ENCODE peak calls at places on chromosomes 6 and 20, in four cellular contexts. One of them, this sample, is unnamed.

GRCh38 chr20:35828434-35828833 is 56.6 kb downstream of the PHF20 start:
- DNase-seq in stimulated activated CD8-positive, alpha-beta memory T cell treated with anti-CD3 and anti-CD28 coated beads, Interleukin-15, amount 100 ng/mL, for 1 hour: no peak
- DNase-seq in GM23248: no peak
- DNase-seq in pons: peak
- DNase-seq in this sample: no peak

GRCh38 chr20:59448828-59449444 is 148.5 kb downstream of the EDN3 start:
- DNase-seq in GM23248: no peak
- DNase-seq in stimulated activated CD8-positive, alpha-beta memory T cell treated with anti-CD3 and anti-CD28 coated beads, Interleukin-15, amount 100 ng/mL, for 1 hour: no peak
- DNase-seq in pons: no peak
- DNase-seq in this sample: no peak

GRCh38 chr6:63214816-63215215 is 3.5 kb downstream of the FKBP1C start:
- DNase-seq in stimulated activated CD8-positive, alpha-beta memory T cell treated with anti-CD3 and anti-CD28 coated beads, Interleukin-15, amount 100 ng/mL, for 1 hour: no peak
- DNase-seq in GM23248: no peak
- DNase-seq in pons: no peak
- DNase-seq in this sample: no peak

GRCh38 chr6:130127195-130127594 is 95.6 kb downstream of the SAMD3 start:
- DNase-seq in GM23248: no peak
- DNase-seq in pons: no peak
- DNase-seq in stimulated activated CD8-positive, alpha-beta memory T cell treated with anti-CD3 and anti-CD28 coated beads, Interleukin-15, amount 100 ng/mL, for 1 hour: no peak
- DNase-seq in this sample: no peak

GRCh38 chr6:144353871-144354314 is 68.8 kb downstream of the UTRN start:
- DNase-seq in pons: no peak
- DNase-seq in stimulated activated CD8-positive, alpha-beta memory T cell treated with anti-CD3 and anti-CD28 coated beads, Interleukin-15, amount 100 ng/mL, for 1 hour: no peak
- DNase-seq in GM23248: no peak
- DNase-seq in this sample: no peak

GRCh38 chr20:20621191-20621590 is 91.3 kb downstream of the RALGAPA2 start:
- DNase-seq in GM23248: peak
- DNase-seq in pons: no peak
- DNase-seq in stimulated activated CD8-positive, alpha-beta memory T cell treated with anti-CD3 and anti-CD28 coated beads, Interleukin-15, amount 100 ng/mL, for 1 hour: no peak
- DNase-seq in this sample: no peak

GRCh38 chr6:146985111-146985510 is 219.1 kb upstream of the STXBP5 start:
- DNase-seq in stimulated activated CD8-positive, alpha-beta memory T cell treated with anti-CD3 and anti-CD28 coated beads, Interleukin-15, amount 100 ng/mL, for 1 hour: no peak
- DNase-seq in GM23248: peak
- DNase-seq in pons: no peak
- DNase-seq in this sample: peak

GRCh38 chr6:54801669-54802068 is 44.9 kb upstream of the FAM83B start:
- DNase-seq in pons: no peak
- DNase-seq in stimulated activated CD8-positive, alpha-beta memory T cell treated with anti-CD3 and anti-CD28 coated beads, Interleukin-15, amount 100 ng/mL, for 1 hour: no peak
- DNase-seq in GM23248: peak
- DNase-seq in this sample: no peak

GRCh38 chr20:15257071-15257470 is 919.7 kb upstream of the FLRT3 start:
- DNase-seq in GM23248: no peak
- DNase-seq in pons: no peak
- DNase-seq in stimulated activated CD8-positive, alpha-beta memory T cell treated with anti-CD3 and anti-CD28 coated beads, Interleukin-15, amount 100 ng/mL, for 1 hour: no peak
- DNase-seq in this sample: no peak

GRCh38 chr6:89970609-89971337 is 76.5 kb downstream of the GJA10 start:
- DNase-seq in GM23248: peak
- DNase-seq in pons: peak
- DNase-seq in stimulated activated CD8-positive, alpha-beta memory T cell treated with anti-CD3 and anti-CD28 coated beads, Interleukin-15, amount 100 ng/mL, for 1 hour: no peak
- DNase-seq in this sample: peak

GRCh38 chr20:57507477-57507876 is 17.5 kb downstream of the CTCFL start:
- DNase-seq in pons: no peak
- DNase-seq in stimulated activated CD8-positive, alpha-beta memory T cell treated with anti-CD3 and anti-CD28 coated beads, Interleukin-15, amount 100 ng/mL, for 1 hour: no peak
- DNase-seq in GM23248: peak
- DNase-seq in this sample: no peak

GRCh38 chr6:34132486-34133185 is 13.3 kb downstream of the GRM4 start:
- DNase-seq in pons: no peak
- DNase-seq in GM23248: peak
- DNase-seq in stimulated activated CD8-positive, alpha-beta memory T cell treated with anti-CD3 and anti-CD28 coated beads, Interleukin-15, amount 100 ng/mL, for 1 hour: no peak
- DNase-seq in this sample: no peak

GRCh38 chr20:35040090-35040489 is 52.5 kb downstream of the TRPC4AP start:
- DNase-seq in GM23248: no peak
- DNase-seq in pons: no peak
- DNase-seq in stimulated activated CD8-positive, alpha-beta memory T cell treated with anti-CD3 and anti-CD28 coated beads, Interleukin-15, amount 100 ng/mL, for 1 hour: no peak
- DNase-seq in this sample: no peak

GRCh38 chr6:21808551-21809181 is 215.1 kb downstream of the SOX4 start:
- DNase-seq in pons: no peak
- DNase-seq in GM23248: peak
- DNase-seq in stimulated activated CD8-positive, alpha-beta memory T cell treated with anti-CD3 and anti-CD28 coated beads, Interleukin-15, amount 100 ng/mL, for 1 hour: no peak
- DNase-seq in this sample: peak

GRCh38 chr20:53934421-53935352 is 135.7 kb downstream of the BCAS1 start:
- DNase-seq in stimulated activated CD8-positive, alpha-beta memory T cell treated with anti-CD3 and anti-CD28 coated beads, Interleukin-15, amount 100 ng/mL, for 1 hour: no peak
- DNase-seq in pons: peak
- DNase-seq in GM23248: peak
- DNase-seq in this sample: no peak

GRCh38 chr6:128731249-128732165 is 151.4 kb upstream of the LAMA2 start:
- DNase-seq in GM23248: peak
- DNase-seq in stimulated activated CD8-positive, alpha-beta memory T cell treated with anti-CD3 and anti-CD28 coated beads, Interleukin-15, amount 100 ng/mL, for 1 hour: no peak
- DNase-seq in pons: peak
- DNase-seq in this sample: no peak

GRCh38 chr6:136383271-136383670 is 93.6 kb upstream of the BCLAF1 start:
- DNase-seq in GM23248: peak
- DNase-seq in pons: no peak
- DNase-seq in stimulated activated CD8-positive, alpha-beta memory T cell treated with anti-CD3 and anti-CD28 coated beads, Interleukin-15, amount 100 ng/mL, for 1 hour: no peak
- DNase-seq in this sample: no peak

GRCh38 chr6:4466769-4467480 is 309.3 kb upstream of the CDYL start:
- DNase-seq in GM23248: no peak
- DNase-seq in stimulated activated CD8-positive, alpha-beta memory T cell treated with anti-CD3 and anti-CD28 coated beads, Interleukin-15, amount 100 ng/mL, for 1 hour: no peak
- DNase-seq in pons: no peak
- DNase-seq in this sample: no peak

GRCh38 chr6:7052441-7052936 is 55.3 kb upstream of the RREB1 start:
- DNase-seq in stimulated activated CD8-positive, alpha-beta memory T cell treated with anti-CD3 and anti-CD28 coated beads, Interleukin-15, amount 100 ng/mL, for 1 hour: no peak
- DNase-seq in GM23248: peak
- DNase-seq in pons: peak
- DNase-seq in this sample: no peak

GRCh38 chr20:4090756-4091331 is 75.5 kb upstream of the RNF24 start:
- DNase-seq in pons: peak
- DNase-seq in stimulated activated CD8-positive, alpha-beta memory T cell treated with anti-CD3 and anti-CD28 coated beads, Interleukin-15, amount 100 ng/mL, for 1 hour: no peak
- DNase-seq in GM23248: peak
- DNase-seq in this sample: no peak

GRCh38 chr6:163533443-163533842 is 118.9 kb downstream of the QKI start:
- DNase-seq in GM23248: peak
- DNase-seq in stimulated activated CD8-positive, alpha-beta memory T cell treated with anti-CD3 and anti-CD28 coated beads, Interleukin-15, amount 100 ng/mL, for 1 hour: no peak
- DNase-seq in pons: no peak
- DNase-seq in this sample: peak

GRCh38 chr20:48845721-48846306 is 18.0 kb upstream of the PREX1 start:
- DNase-seq in pons: no peak
- DNase-seq in stimulated activated CD8-positive, alpha-beta memory T cell treated with anti-CD3 and anti-CD28 coated beads, Interleukin-15, amount 100 ng/mL, for 1 hour: no peak
- DNase-seq in GM23248: peak
- DNase-seq in this sample: no peak

GRCh38 chr6:116287668-116288282 is 8.0 kb upstream of the TSPYL1 start:
- DNase-seq in stimulated activated CD8-positive, alpha-beta memory T cell treated with anti-CD3 and anti-CD28 coated beads, Interleukin-15, amount 100 ng/mL, for 1 hour: no peak
- DNase-seq in GM23248: peak
- DNase-seq in pons: peak
- DNase-seq in this sample: no peak

GRCh38 chr6:34836008-34836407 is 44.1 kb downstream of the BLTP3A start:
- DNase-seq in GM23248: no peak
- DNase-seq in pons: peak
- DNase-seq in stimulated activated CD8-positive, alpha-beta memory T cell treated with anti-CD3 and anti-CD28 coated beads, Interleukin-15, amount 100 ng/mL, for 1 hour: no peak
- DNase-seq in this sample: no peak

GRCh38 chr6:41560440-41561192 is 14.4 kb downstream of the FOXP4 start:
- DNase-seq in pons: no peak
- DNase-seq in stimulated activated CD8-positive, alpha-beta memory T cell treated with anti-CD3 and anti-CD28 coated beads, Interleukin-15, amount 100 ng/mL, for 1 hour: peak
- DNase-seq in GM23248: peak
- DNase-seq in this sample: no peak

GRCh38 chr20:12199703-12200102 is 282.0 kb downstream of the BTBD3 start:
- DNase-seq in pons: no peak
- DNase-seq in GM23248: no peak
- DNase-seq in stimulated activated CD8-positive, alpha-beta memory T cell treated with anti-CD3 and anti-CD28 coated beads, Interleukin-15, amount 100 ng/mL, for 1 hour: no peak
- DNase-seq in this sample: no peak

GRCh38 chr6:6661684-6662083 is 73.2 kb downstream of the LY86 start:
- DNase-seq in GM23248: peak
- DNase-seq in stimulated activated CD8-positive, alpha-beta memory T cell treated with anti-CD3 and anti-CD28 coated beads, Interleukin-15, amount 100 ng/mL, for 1 hour: no peak
- DNase-seq in pons: peak
- DNase-seq in this sample: no peak

GRCh38 chr6:157313531-157314467 is 9.5 kb downstream of the TMEM242 start:
- DNase-seq in GM23248: no peak
- DNase-seq in pons: no peak
- DNase-seq in stimulated activated CD8-positive, alpha-beta memory T cell treated with anti-CD3 and anti-CD28 coated beads, Interleukin-15, amount 100 ng/mL, for 1 hour: no peak
- DNase-seq in this sample: no peak

GRCh38 chr6:127192911-127193503 is 73.7 kb upstream of the RNF146 start:
- DNase-seq in GM23248: peak
- DNase-seq in stimulated activated CD8-positive, alpha-beta memory T cell treated with anti-CD3 and anti-CD28 coated beads, Interleukin-15, amount 100 ng/mL, for 1 hour: no peak
- DNase-seq in pons: no peak
- DNase-seq in this sample: no peak

GRCh38 chr20:4272225-4272624 is 256.9 kb upstream of the RNF24 start:
- DNase-seq in stimulated activated CD8-positive, alpha-beta memory T cell treated with anti-CD3 and anti-CD28 coated beads, Interleukin-15, amount 100 ng/mL, for 1 hour: no peak
- DNase-seq in pons: no peak
- DNase-seq in GM23248: peak
- DNase-seq in this sample: no peak

GRCh38 chr20:51570755-51571469 is 28.4 kb upstream of the NFATC2 start:
- DNase-seq in GM23248: peak
- DNase-seq in pons: no peak
- DNase-seq in stimulated activated CD8-positive, alpha-beta memory T cell treated with anti-CD3 and anti-CD28 coated beads, Interleukin-15, amount 100 ng/mL, for 1 hour: no peak
- DNase-seq in this sample: no peak

GRCh38 chr6:157650801-157651200 is 172.2 kb upstream of the SNX9 start:
- DNase-seq in pons: no peak
- DNase-seq in stimulated activated CD8-positive, alpha-beta memory T cell treated with anti-CD3 and anti-CD28 coated beads, Interleukin-15, amount 100 ng/mL, for 1 hour: no peak
- DNase-seq in GM23248: no peak
- DNase-seq in this sample: no peak

GRCh38 chr6:143061597-143062385 is 1.1 kb downstream of the AIG1 start:
- DNase-seq in pons: peak
- DNase-seq in stimulated activated CD8-positive, alpha-beta memory T cell treated with anti-CD3 and anti-CD28 coated beads, Interleukin-15, amount 100 ng/mL, for 1 hour: no peak
- DNase-seq in GM23248: peak
- DNase-seq in this sample: no peak

GRCh38 chr6:167746377-167747151 is 80.1 kb upstream of the AFDN start:
- DNase-seq in pons: no peak
- DNase-seq in stimulated activated CD8-positive, alpha-beta memory T cell treated with anti-CD3 and anti-CD28 coated beads, Interleukin-15, amount 100 ng/mL, for 1 hour: no peak
- DNase-seq in GM23248: no peak
- DNase-seq in this sample: no peak

GRCh38 chr6:106360410-106360988 is at the start of gene CRYBG1:
- DNase-seq in GM23248: peak
- DNase-seq in pons: no peak
- DNase-seq in stimulated activated CD8-positive, alpha-beta memory T cell treated with anti-CD3 and anti-CD28 coated beads, Interleukin-15, amount 100 ng/mL, for 1 hour: peak
- DNase-seq in this sample: peak

GRCh38 chr20:63174309-63175030 is 41.5 kb downstream of the YTHDF1 start:
- DNase-seq in GM23248: no peak
- DNase-seq in stimulated activated CD8-positive, alpha-beta memory T cell treated with anti-CD3 and anti-CD28 coated beads, Interleukin-15, amount 100 ng/mL, for 1 hour: no peak
- DNase-seq in pons: no peak
- DNase-seq in this sample: no peak

This sample was measured in prostate gland.